ENCODE peak calls at places on chromosomes 13 and 19, in ten cellular contexts. V is activated naive CD4-positive, alpha-beta T cell treated with anti-CD3 and anti-CD28 coated beads, Interleukin-2, amount 50 U/mL, for 16 hours; R is AML-193; F is AG10803; O is type B pancreatic cell; G is GF-D8; A is stimulated activated CD4-positive, alpha-beta T cell treated with anti-CD3 and anti-CD28 coated beads, TNF-alpha, amount 100 ng/mL, for 24 hours; C is epithelial cell of esophagus; Z is H9; N is body of pancreas. J is an unnamed sample.
A peak's percentile ranks its signal among the peaks of the same experiment; 100 is the strongest.

GRCh38 chr19:14413765-14414171 is 5.4 kb downstream of the DDX39A start:
- DNase-seq in V (no peak), R (no peak), F (no peak), O (no peak), G (no peak), A (no peak), C (no peak), Z (no peak), N (no peak), J (no peak)

GRCh38 chr19:45170146-45171106 is 7.6 kb downstream of the TRAPPC6A start:
- DNase-seq in V (no peak), R (no peak), F (no peak), O (no peak), G (no peak), A (no peak), C (no peak), Z (no peak), N (no peak), J (no peak)

GRCh38 chr19:39156230-39156890 is 30.8 kb downstream of the PAK4 start:
- DNase-seq in V (no peak), R (no peak), F (peak; percentile 8), O (no peak), G (no peak), A (no peak), C (peak; percentile 27), Z (no peak), N (peak; percentile 76), J (peak; percentile 11)

GRCh38 chr13:78675112-78675511 is 16.2 kb upstream of the OBI1 start:
- DNase-seq in V (no peak), R (no peak), F (no peak), O (no peak), G (no peak), A (no peak), C (no peak), Z (no peak), N (no peak), J (no peak)

GRCh38 chr13:30792257-30793000 is 57.1 kb downstream of the ALOX5AP start:
- DNase-seq in V (no peak), R (no peak), F (peak; percentile 95), O (peak; percentile 76), G (no peak), A (no peak), C (peak; percentile 95), Z (peak; percentile 50), N (peak; percentile 81), J (peak; percentile 91)

GRCh38 chr19:35901854-35902661 is at the start of gene HCST:
- DNase-seq in V (no peak), R (peak; percentile 83), F (peak; percentile 93), O (no peak), G (peak; percentile 71), A (no peak), C (peak; percentile 27), Z (no peak), N (no peak), J (peak; percentile 29)

GRCh38 chr13:95784161-95784880 is 107.4 kb downstream of the DNAJC3 start:
- DNase-seq in V (no peak), R (no peak), F (peak; percentile 84), O (no peak), G (no peak), A (no peak), C (peak; percentile 60), Z (no peak), N (no peak), J (peak; percentile 63)

GRCh38 chr19:8367327-8368001 is 3.5 kb downstream of the ANGPTL4 start:
- DNase-seq in V (no peak), R (no peak), F (peak; percentile 98), O (peak; percentile 82), G (no peak), A (no peak), C (peak; percentile 95), Z (peak; percentile 86), N (peak; percentile 99), J (peak; percentile 79)

GRCh38 chr19:46426506-46427162 is 2.1 kb downstream of the PNMA8C start:
- DNase-seq in V (peak; percentile 59), R (no peak), F (peak; percentile 73), O (peak; percentile 86), G (no peak), A (no peak), C (peak; percentile 65), Z (peak; percentile 85), N (peak; percentile 88), J (peak; percentile 56)

GRCh38 chr13:107799001-107799400 is 416.3 kb downstream of the LIG4 start:
- DNase-seq in V (no peak), R (no peak), F (peak; percentile 20), O (no peak), G (no peak), A (no peak), C (no peak), Z (no peak), N (no peak), J (no peak)

GRCh38 chr13:30985637-30986205 is 53.3 kb downstream of the TEX26 start:
- DNase-seq in V (no peak), R (no peak), F (peak; percentile 40), O (no peak), G (no peak), A (no peak), C (peak; percentile 64), Z (no peak), N (no peak), J (peak; percentile 65)

GRCh38 chr13:39915418-39915817 is 260.0 kb downstream of the COG6 start:
- DNase-seq in V (no peak), R (no peak), F (no peak), O (no peak), G (no peak), A (no peak), C (peak; percentile 15), Z (no peak), N (no peak), J (no peak)

GRCh38 chr19:46691948-46692347 is 25.0 kb downstream of the PRKD2 start:
- DNase-seq in V (no peak), R (no peak), F (no peak), O (no peak), G (no peak), A (no peak), C (no peak), Z (no peak), N (no peak), J (no peak)

GRCh38 chr13:48590141-48590863 is 57.4 kb upstream of the RCBTB2 start:
- DNase-seq in V (no peak), R (no peak), F (no peak), O (no peak), G (no peak), A (no peak), C (no peak), Z (no peak), N (no peak), J (no peak)

GRCh38 chr13:90787007-90787406 is 560.5 kb upstream of the MIR17HG start:
- DNase-seq in V (no peak), R (no peak), F (no peak), O (no peak), G (no peak), A (no peak), C (no peak), Z (no peak), N (no peak), J (no peak)